ENCODE peak calls at places on chromosomes 1 and 21, in six cellular contexts. One of them, this sample, is unnamed.

GRCh38 chr1:186102559-186103148 is 272.4 kb downstream of the TPR start:
- DNase-seq in HepG2: no peak
- DNase-seq in endothelial cell of umbilical vein: peak; percentile 96
- DNase-seq in GM12878: no peak
- DNase-seq in A549: no peak
- DNase-seq in K562: no peak
- DNase-seq in this sample: peak; percentile 1

GRCh38 chr21:42654179-42654912 is 925 bp downstream of the PDE9A start:
- DNase-seq in K562: no peak
- DNase-seq in A549: peak; percentile 53
- DNase-seq in GM12878: no peak
- DNase-seq in endothelial cell of umbilical vein: no peak
- DNase-seq in HepG2: peak; percentile 30
- DNase-seq in this sample: peak; percentile 78

GRCh38 chr1:186745531-186746146 is 65.4 kb upstream of the PTGS2 start:
- DNase-seq in endothelial cell of umbilical vein: no peak
- DNase-seq in GM12878: no peak
- DNase-seq in A549: no peak
- DNase-seq in HepG2: no peak
- DNase-seq in K562: no peak
- DNase-seq in this sample: no peak

GRCh38 chr1:213934642-213935041 is 53.1 kb upstream of the PROX1 start:
- DNase-seq in A549: no peak
- DNase-seq in GM12878: no peak
- DNase-seq in endothelial cell of umbilical vein: no peak
- DNase-seq in K562: no peak
- DNase-seq in HepG2: no peak
- DNase-seq in this sample: no peak

GRCh38 chr1:54285815-54286214 is 85.8 kb downstream of the MRPL37 start:
- DNase-seq in endothelial cell of umbilical vein: no peak
- DNase-seq in GM12878: no peak
- DNase-seq in A549: no peak
- DNase-seq in K562: no peak
- DNase-seq in HepG2: no peak
- DNase-seq in this sample: no peak

GRCh38 chr1:41366428-41367101 is 5.3 kb downstream of the FOXO6 start:
- DNase-seq in endothelial cell of umbilical vein: no peak
- DNase-seq in GM12878: no peak
- DNase-seq in K562: peak; percentile 41
- DNase-seq in HepG2: no peak
- DNase-seq in A549: no peak
- DNase-seq in this sample: peak; percentile 58

GRCh38 chr1:113027008-113027407 is 46.0 kb upstream of the LRIG2 start:
- DNase-seq in K562: no peak
- DNase-seq in A549: no peak
- DNase-seq in GM12878: no peak
- DNase-seq in endothelial cell of umbilical vein: no peak
- DNase-seq in HepG2: peak; percentile 56
- DNase-seq in this sample: no peak

GRCh38 chr1:28112388-28113311 is 24.2 kb upstream of the EYA3 start:
- DNase-seq in HepG2: peak; percentile 46
- DNase-seq in endothelial cell of umbilical vein: peak; percentile 70
- DNase-seq in K562: peak; percentile 66
- DNase-seq in GM12878: no peak
- DNase-seq in A549: no peak
- DNase-seq in this sample: peak; percentile 89

DNA sequence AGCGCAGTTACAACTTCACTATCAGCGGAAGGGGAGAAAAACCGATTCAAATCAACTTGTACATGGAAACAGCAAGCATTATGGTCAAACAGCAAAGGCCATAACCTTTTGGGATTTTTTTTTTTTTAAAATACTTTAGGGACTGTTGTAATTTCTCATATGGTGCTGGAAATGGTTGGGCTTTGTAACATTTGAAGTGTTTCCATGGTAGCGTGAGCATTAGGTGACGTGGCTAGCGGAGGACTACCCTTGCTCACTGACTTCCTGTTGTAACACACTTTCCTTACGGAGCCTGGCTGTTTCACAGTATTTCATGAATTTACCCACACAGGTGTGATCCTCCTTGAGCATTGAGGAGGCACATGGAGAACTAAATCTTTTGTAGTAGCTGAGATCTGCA is 269.5 kb downstream of the TM2D1 start:
- DNase-seq in A549: no peak
- DNase-seq in HepG2: no peak
- DNase-seq in K562: no peak
- DNase-seq in GM12878: no peak
- DNase-seq in endothelial cell of umbilical vein: no peak
- DNase-seq in this sample: no peak
- TF ChIP-seq MYC in A549: no peak
- TF ChIP-seq MYC in HepG2: no peak
- TF ChIP-seq MYC in K562: no peak
- TF ChIP-seq MYC in GM12878: no peak
- TF ChIP-seq MYC in endothelial cell of umbilical vein: no peak
- TF ChIP-seq MYC in this sample: no peak

DNA sequence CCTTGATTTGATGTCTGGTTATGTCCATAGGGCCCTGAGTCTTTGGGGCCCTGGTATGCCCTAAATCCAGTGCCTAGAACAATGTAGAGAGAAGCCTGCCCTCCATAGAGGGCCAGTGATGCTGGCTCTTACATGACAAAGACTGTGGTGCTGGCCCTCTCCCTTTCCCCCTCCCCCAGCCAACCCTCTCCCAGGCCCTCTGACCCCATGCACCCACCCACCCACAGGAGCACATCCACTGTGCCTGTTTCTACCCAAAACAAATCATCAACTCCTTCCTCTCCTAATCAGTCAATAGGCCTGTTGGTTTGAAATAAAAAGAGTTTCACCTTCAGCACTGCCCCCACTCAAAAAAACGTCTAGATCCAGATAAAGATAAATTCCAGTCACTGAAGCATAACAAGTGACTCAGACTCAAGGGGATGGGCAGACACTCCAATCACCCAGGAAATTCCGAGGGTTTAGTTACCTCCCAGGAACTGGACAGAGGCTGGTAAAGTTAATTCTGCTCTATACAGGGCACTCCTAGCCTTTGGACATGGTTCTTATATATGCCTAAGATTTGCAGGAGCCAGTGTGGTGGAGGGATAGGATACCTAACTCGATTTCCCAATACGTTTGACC is 144.8 kb upstream of the VANGL1 start:
- DNase-seq in GM12878: no peak
- DNase-seq in HepG2: no peak
- DNase-seq in A549: peak; percentile 14
- DNase-seq in endothelial cell of umbilical vein: no peak
- DNase-seq in K562: no peak
- DNase-seq in this sample: no peak
- TF ChIP-seq MYC in GM12878: no peak
- TF ChIP-seq MYC in HepG2: no peak
- TF ChIP-seq MYC in A549: no peak
- TF ChIP-seq MYC in endothelial cell of umbilical vein: no peak
- TF ChIP-seq MYC in K562: no peak
- TF ChIP-seq MYC in this sample: no peak

DNA sequence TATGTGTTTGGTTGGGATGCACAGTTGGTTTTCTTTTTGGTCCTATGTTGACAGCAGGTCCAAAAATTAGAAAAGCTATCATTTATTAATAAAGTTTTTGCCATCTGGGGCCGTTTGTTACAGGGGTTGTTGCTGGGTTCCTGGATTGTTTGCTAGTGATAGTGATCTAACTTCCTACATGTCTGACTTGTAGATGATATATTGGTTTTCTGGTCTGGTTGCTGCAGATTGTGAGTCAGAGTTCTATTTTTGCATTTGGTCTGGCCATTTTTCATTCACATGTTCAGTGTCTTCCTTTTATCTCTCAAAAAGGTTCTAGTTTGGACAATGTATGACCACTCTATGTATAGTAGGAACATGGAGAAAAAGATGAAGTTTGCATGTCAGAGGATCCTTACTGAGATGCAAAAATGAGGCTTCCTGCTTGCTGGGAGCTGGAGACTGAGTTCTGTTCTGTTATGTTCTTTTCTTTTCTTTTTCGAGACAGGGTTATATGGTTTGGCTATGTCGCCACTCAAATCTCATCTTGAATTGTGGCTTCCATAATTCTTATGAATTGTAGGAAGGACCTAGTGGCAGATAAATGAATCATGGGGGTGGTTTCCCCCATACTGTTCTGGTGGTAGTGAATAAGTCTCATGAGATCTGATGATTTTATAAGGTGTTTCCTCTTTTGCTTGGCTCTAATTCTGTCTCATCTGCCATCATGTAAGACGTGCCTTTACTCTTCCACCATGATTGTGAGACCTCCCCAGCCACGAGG is 4.1 kb upstream of the NVL start:
- DNase-seq in endothelial cell of umbilical vein: peak; percentile 13
- DNase-seq in A549: no peak
- DNase-seq in HepG2: no peak
- DNase-seq in K562: no peak
- DNase-seq in GM12878: peak; percentile 33
- DNase-seq in this sample: peak; percentile 44
- TF ChIP-seq MYC in endothelial cell of umbilical vein: no peak
- TF ChIP-seq MYC in A549: no peak
- TF ChIP-seq MYC in HepG2: no peak
- TF ChIP-seq MYC in K562: no peak
- TF ChIP-seq MYC in GM12878: no peak
- TF ChIP-seq MYC in this sample: no peak

GRCh38 chr1:6239213-6239752 is 3.5 kb upstream of the ICMT start:
- DNase-seq in A549: no peak
- DNase-seq in GM12878: no peak
- DNase-seq in K562: no peak
- DNase-seq in HepG2: no peak
- DNase-seq in endothelial cell of umbilical vein: no peak
- DNase-seq in this sample: no peak

GRCh38 chr1:6234502-6235295 is 1.1 kb downstream of the ICMT start:
- DNase-seq in HepG2: no peak
- DNase-seq in endothelial cell of umbilical vein: no peak
- DNase-seq in A549: no peak
- DNase-seq in GM12878: no peak
- DNase-seq in K562: no peak
- DNase-seq in this sample: no peak

GRCh38 chr1:6237093-6237492 is 1.3 kb upstream of the ICMT start:
- DNase-seq in GM12878: no peak
- DNase-seq in endothelial cell of umbilical vein: no peak
- DNase-seq in A549: no peak
- DNase-seq in K562: no peak
- DNase-seq in HepG2: no peak
- DNase-seq in this sample: no peak

GRCh38 chr1:6233376-6233775 is 2.4 kb downstream of the ICMT start:
- DNase-seq in K562: no peak
- DNase-seq in endothelial cell of umbilical vein: no peak
- DNase-seq in A549: no peak
- DNase-seq in GM12878: no peak
- DNase-seq in HepG2: no peak
- DNase-seq in this sample: no peak

DNA sequence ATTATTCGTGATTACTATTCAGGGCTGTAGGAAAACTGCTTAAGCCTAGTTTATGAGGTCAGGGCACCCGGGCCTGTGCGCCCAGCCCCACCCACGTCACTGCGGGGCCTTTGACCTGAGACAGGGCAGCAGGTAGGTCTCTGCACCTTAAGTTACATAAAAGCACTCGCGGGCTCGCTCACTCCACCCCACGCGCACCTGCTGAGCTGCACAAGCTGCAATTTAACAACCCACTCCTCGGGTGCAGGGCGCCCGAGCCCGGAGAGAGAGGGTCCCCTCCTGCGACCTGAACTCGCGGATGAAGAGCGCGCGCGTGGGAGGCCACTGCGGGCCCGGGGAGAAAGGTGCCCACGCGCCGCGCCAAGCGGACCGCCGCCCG is 473 bp downstream of the ICMT start:
- DNase-seq in GM12878: no peak
- DNase-seq in A549: no peak
- DNase-seq in HepG2: no peak
- DNase-seq in endothelial cell of umbilical vein: no peak
- DNase-seq in K562: no peak
- DNase-seq in this sample: no peak
- TF ChIP-seq MYC in GM12878: no peak
- TF ChIP-seq MYC in A549: no peak
- TF ChIP-seq MYC in HepG2: peak; percentile 20
- TF ChIP-seq MYC in endothelial cell of umbilical vein: no peak
- TF ChIP-seq MYC in K562: no peak
- TF ChIP-seq MYC in this sample: no peak

GRCh38 chr1:47754221-47754620 is 243.0 kb downstream of the TRABD2B start:
- DNase-seq in GM12878: no peak
- DNase-seq in A549: no peak
- DNase-seq in K562: no peak
- DNase-seq in endothelial cell of umbilical vein: no peak
- DNase-seq in HepG2: no peak
- DNase-seq in this sample: no peak

GRCh38 chr1:47756006-47756405 is 241.2 kb downstream of the TRABD2B start:
- DNase-seq in HepG2: no peak
- DNase-seq in A549: no peak
- DNase-seq in K562: no peak
- DNase-seq in endothelial cell of umbilical vein: no peak
- DNase-seq in GM12878: no peak
- DNase-seq in this sample: no peak

GRCh38 chr1:47756411-47756810 is 240.8 kb downstream of the TRABD2B start:
- DNase-seq in K562: no peak
- DNase-seq in GM12878: no peak
- DNase-seq in A549: no peak
- DNase-seq in endothelial cell of umbilical vein: no peak
- DNase-seq in HepG2: no peak
- DNase-seq in this sample: no peak

GRCh38 chr1:47753808-47754207 is 243.4 kb downstream of the TRABD2B start:
- DNase-seq in HepG2: no peak
- DNase-seq in endothelial cell of umbilical vein: no peak
- DNase-seq in GM12878: no peak
- DNase-seq in A549: no peak
- DNase-seq in K562: no peak
- DNase-seq in this sample: no peak

GRCh38 chr1:47755368-47755990 is 241.7 kb downstream of the TRABD2B start:
- DNase-seq in GM12878: no peak
- DNase-seq in HepG2: peak; percentile 35
- DNase-seq in endothelial cell of umbilical vein: no peak
- DNase-seq in K562: peak; percentile 83
- DNase-seq in A549: peak; percentile 13
- DNase-seq in this sample: peak; percentile 51
- TF ChIP-seq MYC in GM12878: no peak
- TF ChIP-seq MYC in HepG2: no peak
- TF ChIP-seq MYC in endothelial cell of umbilical vein: no peak
- TF ChIP-seq MYC in K562: no peak
- TF ChIP-seq MYC in A549: no peak
- TF ChIP-seq MYC in this sample: no peak

DNA sequence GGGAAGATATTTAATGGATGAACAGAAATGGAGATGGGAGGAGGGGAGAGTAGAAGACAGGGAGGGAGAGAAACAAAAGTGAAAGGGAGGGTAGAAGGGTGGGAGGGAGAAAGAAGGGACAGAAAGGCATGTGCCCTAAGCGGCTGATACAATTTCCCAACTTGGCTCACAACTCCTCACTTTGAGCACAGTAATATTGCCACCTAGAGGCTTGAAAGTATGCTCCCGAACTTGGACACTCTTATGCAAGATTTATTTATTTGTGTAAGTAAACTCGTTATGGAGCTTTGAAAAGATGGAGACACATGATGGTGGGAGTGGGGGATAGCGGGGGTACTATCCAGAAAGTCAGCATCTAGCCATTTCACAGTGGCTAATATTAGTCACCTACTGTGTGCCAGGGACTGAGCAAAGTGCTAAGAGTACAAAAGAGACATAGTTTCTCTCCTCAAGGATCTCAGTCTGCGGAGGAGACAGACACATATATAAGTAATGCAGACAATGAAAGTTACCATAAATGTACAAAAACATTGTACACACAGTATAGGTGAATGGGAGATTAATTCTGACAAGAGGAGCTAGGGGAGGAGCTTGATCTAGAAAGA is 189.7 kb downstream of the SEC16B start:
- DNase-seq in HepG2: peak; percentile 63
- DNase-seq in endothelial cell of umbilical vein: peak; percentile 45
- DNase-seq in GM12878: no peak
- DNase-seq in K562: no peak
- DNase-seq in A549: peak; percentile 24
- DNase-seq in this sample: peak; percentile 61
- TF ChIP-seq MYC in HepG2: no peak
- TF ChIP-seq MYC in endothelial cell of umbilical vein: no peak
- TF ChIP-seq MYC in GM12878: no peak
- TF ChIP-seq MYC in K562: no peak
- TF ChIP-seq MYC in A549: no peak
- TF ChIP-seq MYC in this sample: no peak

This sample was measured in NB4.